ENCODE peak calls at places on chromosome 7, in four cellular contexts. N is PC-3, H is tibial artery, Y is mammary epithelial cell. G is an unnamed sample.

GRCh38 chr7:50957427-50957826 is 174.7 kb upstream of the GRB10 start:
- DNase-seq in N (peak; percentile 44), H (no peak), Y (no peak), G (no peak)

GRCh38 chr7:12028508-12028907 is 182.6 kb upstream of the TMEM106B start:
- DNase-seq in N (no peak), H (no peak), Y (no peak), G (no peak)

GRCh38 chr7:22140597-22140996 is 194.9 kb upstream of the CDCA7L start:
- DNase-seq in N (no peak), H (no peak), Y (no peak), G (no peak)

GRCh38 chr7:43390601-43391000 is 192.3 kb upstream of the STK17A start:
- DNase-seq in N (no peak), H (no peak), Y (no peak), G (no peak)

GRCh38 chr7:116788542-116789197 is 73.7 kb upstream of the CAPZA2 start:
- DNase-seq in N (no peak), H (no peak), Y (no peak), G (no peak)

GRCh38 chr7:8761731-8762130 is 328.3 kb downstream of the NXPH1 start:
- DNase-seq in N (no peak), H (no peak), Y (no peak), G (no peak)

GRCh38 chr7:45402480-45403218 is 171.5 kb upstream of the ADCY1 start:
- DNase-seq in N (peak; percentile 82), H (no peak), Y (peak; percentile 78), G (no peak)

GRCh38 chr7:137642467-137642866 is 204.3 kb downstream of the DGKI start:
- DNase-seq in N (peak; percentile 72), H (no peak), Y (peak; percentile 74), G (no peak)

GRCh38 chr7:146960747-146961416 is 844.3 kb downstream of the CNTNAP2 start:
- DNase-seq in N (no peak), H (no peak), Y (no peak), G (no peak)

GRCh38 chr7:154649434-154649833 is 353.5 kb downstream of the PAXIP1 start:
- DNase-seq in N (no peak), H (no peak), Y (no peak), G (no peak)

GRCh38 chr7:12210179-12211053 is 678 bp upstream of the TMEM106B start:
- DNase-seq in N (peak; percentile 33), H (peak; percentile 27), Y (no peak), G (no peak)

GRCh38 chr7:27101188-27101905 is 1.1 kb downstream of the HOXA2 start:
- DNase-seq in N (no peak), H (no peak), Y (peak; percentile 71), G (no peak)

GRCh38 chr7:14596421-14596820 is 306.1 kb downstream of the DGKB start:
- DNase-seq in N (peak; percentile 83), H (no peak), Y (peak; percentile 17), G (no peak)

GRCh38 chr7:140196361-140197217 is 19.8 kb upstream of the KDM7A start:
- DNase-seq in N (no peak), H (peak; percentile 84), Y (no peak), G (peak; percentile 88)

GRCh38 chr7:38700111-38700510 is 68.9 kb upstream of the AMPH start:
- DNase-seq in N (peak; percentile 54), H (no peak), Y (no peak), G (no peak)

GRCh38 chr7:12139421-12139820 is 71.7 kb upstream of the TMEM106B start:
- DNase-seq in N (peak; percentile 32), H (no peak), Y (peak; percentile 3), G (no peak)

GRCh38 chr7:128920913-128921582 is 10.5 kb upstream of the KCP start:
- DNase-seq in N (no peak), H (no peak), Y (no peak), G (no peak)

GRCh38 chr7:76076995-76077394 is 29.1 kb downstream of the MDH2 start:
- DNase-seq in N (no peak), H (no peak), Y (no peak), G (no peak)

GRCh38 chr7:36979810-36980248 is 255.5 kb upstream of the AOAH start:
- DNase-seq in N (no peak), H (no peak), Y (no peak), G (no peak)

GRCh38 chr7:50473531-50473930 is 23.4 kb upstream of the FIGNL1 start:
- DNase-seq in N (no peak), H (no peak), Y (no peak), G (no peak)

GRCh38 chr7:48175019-48175418 is 3.8 kb downstream of the ABCA13 start:
- DNase-seq in N (no peak), H (no peak), Y (no peak), G (no peak)

GRCh38 chr7:155997431-155998327 is 185.4 kb upstream of the SHH start:
- DNase-seq in N (no peak), H (no peak), Y (no peak), G (peak; percentile 38)

GRCh38 chr7:157980774-157981173 is 606.8 kb downstream of the PTPRN2 start:
- DNase-seq in N (no peak), H (no peak), Y (no peak), G (no peak)

GRCh38 chr7:102439963-102440795 is 6.8 kb downstream of the ORAI2 start:
- DNase-seq in N (peak; percentile 90), H (no peak), Y (peak; percentile 56), G (peak; percentile 77)

GRCh38 chr7:68692511-68692910 is 905.8 kb upstream of the AUTS2 start:
- DNase-seq in N (no peak), H (no peak), Y (no peak), G (no peak)
- H3K27ac ChIP-seq in N (no peak overlapping the region), H (no peak overlapping the region), Y (no peak overlapping the region), G (no peak overlapping the region)

DNA sequence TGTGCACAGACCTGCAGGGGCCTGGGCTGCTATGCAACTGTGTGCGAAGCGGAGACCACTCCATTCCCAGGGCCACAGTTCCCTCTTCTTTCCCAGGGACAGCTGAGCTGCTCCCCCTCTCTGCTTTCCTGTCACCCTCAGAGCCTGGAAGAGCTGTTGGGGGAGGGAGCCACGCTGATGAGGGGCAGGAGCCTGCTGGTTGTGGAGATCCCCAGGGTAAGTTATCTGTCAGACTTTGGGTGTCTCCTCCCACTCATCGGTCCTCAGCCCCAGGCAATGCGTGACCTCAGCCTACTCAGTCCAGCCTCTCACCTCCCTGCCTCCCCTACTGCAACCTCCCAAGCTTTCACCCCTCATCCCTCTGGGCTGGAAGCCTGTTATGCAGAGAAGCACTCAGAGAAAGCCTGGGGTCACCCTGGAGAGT is 53.5 kb downstream of the ZNF467 start:
- DNase-seq in N (no peak), H (no peak), Y (no peak), G (peak; percentile 56)
- H3K4me3 ChIP-seq in N (no peak overlapping the region), H (no peak overlapping the region), Y (no peak overlapping the region), G (no peak overlapping the region)

GRCh38 chr7:123126691-123127090 is 73.1 kb downstream of the SLC13A1 start:
- DNase-seq in N (no peak), H (no peak), Y (no peak), G (no peak)

GRCh38 chr7:123133924-123134323 is 65.8 kb downstream of the SLC13A1 start:
- DNase-seq in N (no peak), H (no peak), Y (no peak), G (no peak)

GRCh38 chr7:123131556-123132345 is 68.0 kb downstream of the SLC13A1 start:
- DNase-seq in N (no peak), H (no peak), Y (no peak), G (no peak)

GRCh38 chr7:123135960-123136359 is 63.8 kb downstream of the SLC13A1 start:
- DNase-seq in N (no peak), H (no peak), Y (no peak), G (no peak)

GRCh38 chr7:123131140-123131539 is 68.6 kb downstream of the SLC13A1 start:
- DNase-seq in N (no peak), H (no peak), Y (no peak), G (no peak)
- TF ChIP-seq CTCF in N (no peak), H (no peak), Y (peak; percentile 10), G (no peak)

GRCh38 chr7:142809671-142810070 is 38.9 kb downstream of the PRSS2 start:
- DNase-seq in N (peak; percentile 3), H (no peak), Y (no peak), G (no peak)

GRCh38 chr7:142806957-142807356 is 36.2 kb downstream of the PRSS2 start:
- DNase-seq in N (no peak), H (no peak), Y (no peak), G (no peak)

GRCh38 chr7:142808802-142809583 is 38.2 kb downstream of the PRSS2 start:
- DNase-seq in N (peak; percentile 94), H (no peak), Y (peak; percentile 26), G (no peak)

GRCh38 chr7:142808461-142808801 is 37.7 kb downstream of the PRSS2 start:
- DNase-seq in N (peak; percentile 46), H (no peak), Y (no peak), G (no peak)

DNA sequence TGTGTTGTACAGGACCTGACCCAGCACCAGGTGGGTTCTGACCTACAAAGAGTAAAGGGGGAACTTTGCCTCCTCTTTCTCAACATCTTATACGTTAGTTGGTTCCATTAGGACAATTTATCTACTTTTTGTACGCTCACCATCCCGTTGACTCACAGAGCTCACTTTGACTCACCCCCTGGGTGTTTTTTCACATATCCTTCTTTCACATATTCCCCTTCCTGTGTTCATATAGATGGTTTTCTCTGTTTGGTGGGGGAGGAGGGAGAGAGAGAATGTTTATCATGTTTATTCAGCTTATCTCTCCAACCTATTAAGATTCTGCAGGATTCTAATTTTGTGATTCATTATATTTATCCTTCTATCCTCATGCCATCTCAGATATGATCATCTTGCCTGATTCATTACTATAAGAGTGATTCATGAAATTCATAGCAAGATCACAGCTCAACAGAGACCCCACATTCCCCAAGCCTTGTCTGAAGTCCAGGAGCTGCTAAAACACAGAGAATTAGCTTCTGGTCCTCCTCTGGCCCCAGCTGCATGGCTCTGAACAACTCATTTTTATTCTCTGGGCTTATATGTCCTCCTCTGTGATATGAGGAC is 37.2 kb downstream of the PRSS2 start:
- DNase-seq in N (peak; percentile 94), H (no peak), Y (no peak), G (no peak)
- H3K27ac ChIP-seq in N (peak overlapping the region; percentile 98), H (no peak overlapping the region), Y (no peak overlapping the region), G (no peak overlapping the region)

GRCh38 chr7:136326045-136326610 is 349.0 kb upstream of the MTPN start:
- DNase-seq in N (no peak), H (no peak), Y (no peak), G (no peak)
- H3K4me3 ChIP-seq in N (no peak overlapping the region), H (no peak overlapping the region), Y (no peak overlapping the region), G (no peak overlapping the region)

DNA sequence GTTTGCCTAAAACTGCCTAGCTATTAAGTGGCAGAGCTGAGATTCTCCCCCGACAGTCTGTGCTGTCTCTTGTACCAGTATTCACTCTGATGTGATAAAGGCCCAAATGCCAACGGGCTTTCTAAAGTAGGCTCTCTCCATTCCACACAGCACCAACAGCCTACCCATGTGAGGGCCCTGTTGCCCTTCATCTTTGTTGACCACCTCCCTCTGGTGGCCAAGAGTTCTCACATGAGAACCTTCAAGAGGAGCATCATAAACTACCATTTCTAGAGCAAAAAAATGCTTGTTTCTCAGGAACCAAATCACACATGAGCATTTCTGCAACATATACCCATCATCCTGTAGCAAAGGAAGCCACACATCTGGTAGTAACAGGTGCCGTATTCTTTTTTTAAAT is 185.8 kb downstream of the GRM8 start:
- DNase-seq in N (no peak), H (no peak), Y (no peak), G (no peak)
- TF ChIP-seq CTCF in N (no peak), H (no peak), Y (peak; percentile 9), G (no peak)

GRCh38 chr7:130937830-130938229 is 203.8 kb upstream of the KLF14 start:
- DNase-seq in N (no peak), H (no peak), Y (no peak), G (no peak)
- H3K27ac ChIP-seq in N (no peak overlapping the region), H (no peak overlapping the region), Y (no peak overlapping the region), G (no peak overlapping the region)